ENCODE peak calls at places on chromosomes 11 and 22, in five cellular contexts. U is GM12891, Q is H1, S is K562, V is GM12878. C is an unnamed sample.

GRCh38 chr22:32911526-32911925 is 110.0 kb downstream of the TIMP3 start:
- DNase-seq in U (no peak), Q (no peak), S (no peak), V (no peak), C (no peak)

GRCh38 chr11:74707182-74707581 is 24.0 kb downstream of the CHRDL2 start:
- DNase-seq in U (no peak), Q (no peak), S (no peak), V (no peak), C (no peak)

GRCh38 chr11:19905280-19905853 is 192.7 kb downstream of the NAV2 start:
- DNase-seq in U (no peak), Q (no peak), S (peak; percentile 31), V (no peak), C (no peak)

GRCh38 chr22:43848366-43849171 is 13.7 kb downstream of the SULT4A1 start:
- DNase-seq in U (no peak), Q (no peak), S (no peak), V (no peak), C (no peak)

GRCh38 chr11:121352301-121352891 is 59.8 kb downstream of the SC5D start:
- DNase-seq in U (no peak), Q (no peak), S (no peak), V (no peak), C (no peak)

GRCh38 chr11:69039501-69039900 is 9.2 kb upstream of the TPCN2 start:
- DNase-seq in U (no peak), Q (no peak), S (no peak), V (no peak), C (no peak)

GRCh38 chr11:124310746-124311145 is 3.0 kb downstream of the OR8D1 start:
- DNase-seq in U (no peak), Q (no peak), S (no peak), V (no peak), C (no peak)

GRCh38 chr11:125959931-125960330 is 14.1 kb downstream of the VSIG10L2 start:
- DNase-seq in U (no peak), Q (no peak), S (no peak), V (no peak), C (no peak)

GRCh38 chr11:15613231-15613630 is 498.5 kb downstream of the INSC start:
- DNase-seq in U (no peak), Q (no peak), S (no peak), V (no peak), C (no peak)

GRCh38 chr11:118622376-118623290 is 15.2 kb downstream of the PHLDB1 start:
- DNase-seq in U (no peak), Q (no peak), S (peak; percentile 22), V (no peak), C (no peak)

GRCh38 chr22:24039046-24039445 is 27.9 kb downstream of the CABIN1 start:
- DNase-seq in U (no peak), Q (no peak), S (no peak), V (no peak), C (no peak)

GRCh38 chr11:58527429-58527828 is 19.5 kb upstream of the OR5B21 start:
- DNase-seq in U (no peak), Q (no peak), S (no peak), V (no peak), C (no peak)

GRCh38 chr11:112029460-112029859 is 4.3 kb downstream of the DLAT start:
- DNase-seq in U (no peak), Q (no peak), S (no peak), V (no peak), C (no peak)

GRCh38 chr11:30133308-30133707 is 97.5 kb upstream of the FSHB start:
- DNase-seq in U (no peak), Q (no peak), S (no peak), V (no peak), C (no peak)

GRCh38 chr22:20424937-20425587 is 12.6 kb downstream of the SCARF2 start:
- DNase-seq in U (no peak), Q (no peak), S (no peak), V (no peak), C (no peak)

GRCh38 chr22:41831383-41831782 is 1.5 kb upstream of the SREBF2 start:
- DNase-seq in U (no peak), Q (no peak), S (no peak), V (no peak), C (no peak)

GRCh38 chr11:81237139-81237538 is 1496.5 kb downstream of the FAM181B start:
- DNase-seq in U (no peak), Q (no peak), S (peak; percentile 12), V (no peak), C (no peak)

GRCh38 chr11:16184588-16184987 is 171.8 kb downstream of the SOX6 start:
- DNase-seq in U (no peak), Q (no peak), S (peak; percentile 21), V (no peak), C (no peak)

GRCh38 chr22:36419177-36419911 is 31.6 kb upstream of the MYH9 start:
- DNase-seq in U (no peak), Q (no peak), S (peak; percentile 80), V (no peak), C (no peak)

GRCh38 chr11:72705442-72706365 is 31.5 kb upstream of the PDE2A start:
- DNase-seq in U (no peak), Q (no peak), S (no peak), V (no peak), C (no peak)

GRCh38 chr22:24554316-24555159 is at the start of gene GUCD1:
- DNase-seq in U (no peak), Q (no peak), S (no peak), V (no peak), C (no peak)

GRCh38 chr11:116600930-116601329 is 171.9 kb downstream of the BUD13 start:
- DNase-seq in U (no peak), Q (no peak), S (no peak), V (no peak), C (no peak)

GRCh38 chr22:39967996-39968968 is 8.1 kb downstream of the TMA7B start:
- DNase-seq in U (no peak), Q (no peak), S (no peak), V (no peak), C (no peak)

GRCh38 chr11:27406498-27407354 is 43.7 kb upstream of the CCDC34 start:
- DNase-seq in U (no peak), Q (no peak), S (peak; percentile 70), V (no peak), C (no peak)

GRCh38 chr11:94549166-94549565 is 5.4 kb downstream of the FUT4 start:
- DNase-seq in U (no peak), Q (no peak), S (no peak), V (no peak), C (no peak)

DNA sequence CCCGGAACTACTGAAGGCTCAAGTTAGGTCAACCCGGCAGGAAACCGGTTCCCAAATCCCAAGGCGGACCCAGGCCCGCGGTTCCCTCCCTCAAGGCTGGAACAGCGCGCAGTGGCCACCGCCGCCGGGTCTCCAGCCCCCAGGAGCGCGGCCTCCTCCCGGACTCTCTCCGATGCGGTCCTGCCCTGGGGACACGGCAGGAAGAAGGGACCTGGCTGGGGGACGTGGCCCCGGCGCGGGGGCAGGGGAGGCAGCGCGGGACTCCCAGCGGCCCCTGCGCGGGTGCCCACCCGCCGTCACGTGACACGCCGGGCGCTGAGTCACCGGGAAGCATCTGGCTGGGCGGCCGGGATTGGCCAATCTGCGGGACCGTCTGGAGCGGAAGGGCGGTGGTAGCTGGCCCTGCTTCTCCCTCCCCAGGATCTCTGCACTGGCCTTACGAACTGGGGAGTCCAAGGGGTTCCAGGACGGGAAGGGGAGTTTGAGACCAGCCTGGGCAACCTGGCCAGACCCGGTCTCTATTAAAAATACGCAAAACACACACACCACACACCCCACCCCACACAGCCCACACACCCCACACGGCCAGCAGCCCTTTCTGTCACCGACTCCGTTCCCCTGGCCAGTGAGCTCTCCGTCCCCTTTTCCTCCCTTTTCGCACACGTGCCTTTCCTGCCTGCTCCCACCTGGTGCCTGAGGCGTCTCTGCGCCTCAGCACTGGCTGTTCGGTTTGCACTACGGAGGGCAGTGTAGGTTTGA is 21.4 kb upstream of the MALAT1 start:
- DNase-seq in U (peak; percentile 91), Q (no peak), S (peak; percentile 98), V (no peak), C (peak; percentile 97)
- TF ChIP-seq POLR2AphosphoS5 in U (peak; percentile 91), Q (peak; percentile 87), S (peak; percentile 90), V (peak; percentile 94), C (peak; percentile 83)

DNA sequence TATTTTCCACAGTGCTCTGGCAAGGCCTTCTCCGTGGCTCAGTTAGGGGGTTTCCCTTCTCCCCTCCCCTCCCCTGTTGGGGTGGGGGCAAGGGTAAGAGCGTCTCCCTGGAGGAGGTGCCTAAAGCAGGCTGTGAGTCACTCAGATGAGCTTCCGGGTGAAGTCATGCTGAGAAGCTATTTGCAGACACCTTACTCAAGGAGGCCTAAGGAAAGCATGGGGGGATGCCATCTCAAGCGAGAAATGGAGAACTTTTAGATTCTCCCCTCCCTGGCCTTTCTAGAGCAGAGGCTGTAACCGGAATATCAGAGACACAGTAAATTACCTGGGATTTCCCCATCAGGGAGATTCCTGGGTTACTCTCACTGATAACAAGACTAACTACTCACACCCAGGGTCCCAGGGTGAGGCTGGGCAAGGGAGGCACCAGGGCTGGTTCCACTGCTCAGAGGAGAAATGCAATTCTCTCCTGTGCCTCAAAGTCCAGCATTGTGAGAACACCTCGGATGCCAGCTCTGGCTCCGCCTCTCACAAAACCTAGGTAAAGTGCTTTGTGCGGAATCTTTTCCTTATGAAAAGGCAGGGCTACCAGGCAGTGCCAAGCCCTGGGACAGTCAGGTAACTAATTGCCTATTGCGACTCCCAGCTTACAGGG is 123.6 kb downstream of the ABTB2 start:
- DNase-seq in U (peak; percentile 38), Q (peak; percentile 69), S (peak; percentile 70), V (peak; percentile 88), C (no peak)
- TF ChIP-seq TAF1 in U (no peak), Q (no peak), S (no peak), V (no peak), C (no peak)

DNA sequence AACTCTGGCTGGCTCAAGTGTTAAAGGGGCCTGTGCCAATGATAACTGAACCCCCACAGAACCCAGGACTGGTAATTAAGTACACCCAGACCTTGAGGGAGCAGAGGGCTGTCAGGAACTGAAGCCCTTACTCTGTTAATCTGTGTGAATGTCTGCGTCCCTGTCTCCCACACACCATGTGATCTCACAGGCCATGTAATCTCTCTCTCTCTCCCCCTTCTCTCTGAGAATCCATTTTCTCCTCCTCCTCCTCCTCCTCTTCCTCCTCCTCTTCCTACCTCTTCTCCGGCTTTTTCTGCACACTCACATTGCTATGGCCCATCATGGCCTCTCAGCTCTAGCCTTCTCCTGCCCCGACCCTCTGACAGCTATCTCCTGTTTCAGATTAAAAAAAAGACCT is 14.6 kb upstream of the IRAG1 start:
- DNase-seq in U (no peak), Q (no peak), S (peak; percentile 38), V (no peak), C (no peak)
- TF ChIP-seq POLR2A in U (no peak), Q (no peak), S (no peak), V (no peak), C (no peak)

DNA sequence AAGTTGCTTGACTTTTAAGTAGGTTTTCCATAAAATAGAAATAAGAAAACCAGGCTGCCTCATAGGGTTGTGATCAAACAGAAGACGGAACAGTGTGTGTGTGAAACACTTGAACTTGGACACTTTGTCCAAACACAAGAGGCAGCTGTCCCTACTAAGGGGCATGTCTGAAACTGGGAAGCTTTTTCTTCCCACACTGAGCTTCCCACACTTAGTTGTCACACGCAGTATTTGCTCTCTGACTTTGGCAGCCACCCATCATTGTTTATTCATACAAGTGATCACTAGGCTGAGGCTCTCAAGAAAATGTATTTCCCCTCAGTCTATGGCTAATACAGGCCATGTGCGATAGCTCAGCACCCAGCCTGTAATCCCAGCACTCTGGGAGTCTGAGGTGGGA is 1.2 kb upstream of the C11orf91 start:
- DNase-seq in U (no peak), Q (no peak), S (no peak), V (no peak), C (no peak)
- TF ChIP-seq POLR2AphosphoS5 in U (no peak), Q (no peak), S (no peak), V (no peak), C (no peak)